ENCODE peak calls at places on chromosomes 6 and 20, in four cellular contexts. K, H, G and J are unnamed samples.

GRCh38 chr6:166420351-166420750 is 37.6 kb upstream of the MPC1 start:
- DNase-seq in H (no peak), K (no peak), G (no peak), J (no peak)

GRCh38 chr20:13008761-13009681 is at the start of gene SPTLC3:
- DNase-seq in H (no peak), K (peak), G (peak), J (peak)

GRCh38 chr20:32150291-32150848 is 40.9 kb downstream of the TM9SF4 start:
- DNase-seq in H (no peak), K (no peak), G (no peak), J (no peak)

GRCh38 chr6:37489697-37490336 is 9.9 kb downstream of the CCDC167 start:
- DNase-seq in G (peak), H (peak), K (no peak), J (no peak)

GRCh38 chr6:41692735-41693134 is 42.7 kb downstream of the TFEB start:
- DNase-seq in H (no peak), K (no peak), G (no peak), J (no peak)

GRCh38 chr20:4064118-4064962 is 49.0 kb upstream of the RNF24 start:
- DNase-seq in H (no peak), K (peak), G (peak), J (no peak)

GRCh38 chr20:39669659-39670058 is 707.5 kb downstream of the DHX35 start:
- DNase-seq in G (no peak), H (no peak), K (no peak), J (no peak)

GRCh38 chr6:31794866-31795615 is 511 bp downstream of the VARS1 start:
- DNase-seq in H (no peak), K (no peak), G (peak), J (no peak)

GRCh38 chr20:44728835-44729342 is 13.7 kb downstream of the CCN5 start:
- DNase-seq in G (no peak), H (no peak), K (peak), J (no peak)

GRCh38 chr20:36720510-36720909 is 25.4 kb downstream of the NDRG3 start:
- DNase-seq in G (no peak), K (no peak), H (no peak), J (no peak)

GRCh38 chr20:59273699-59274380 is 26.6 kb upstream of the EDN3 start:
- DNase-seq in H (no peak), G (no peak), K (no peak), J (no peak)

GRCh38 chr6:72425003-72425681 is 196.7 kb upstream of the KCNQ5 start:
- DNase-seq in G (no peak), H (no peak), K (no peak), J (no peak)

GRCh38 chr6:167701010-167701409 is 125.7 kb upstream of the AFDN start:
- DNase-seq in G (no peak), H (no peak), K (no peak), J (no peak)

DNA sequence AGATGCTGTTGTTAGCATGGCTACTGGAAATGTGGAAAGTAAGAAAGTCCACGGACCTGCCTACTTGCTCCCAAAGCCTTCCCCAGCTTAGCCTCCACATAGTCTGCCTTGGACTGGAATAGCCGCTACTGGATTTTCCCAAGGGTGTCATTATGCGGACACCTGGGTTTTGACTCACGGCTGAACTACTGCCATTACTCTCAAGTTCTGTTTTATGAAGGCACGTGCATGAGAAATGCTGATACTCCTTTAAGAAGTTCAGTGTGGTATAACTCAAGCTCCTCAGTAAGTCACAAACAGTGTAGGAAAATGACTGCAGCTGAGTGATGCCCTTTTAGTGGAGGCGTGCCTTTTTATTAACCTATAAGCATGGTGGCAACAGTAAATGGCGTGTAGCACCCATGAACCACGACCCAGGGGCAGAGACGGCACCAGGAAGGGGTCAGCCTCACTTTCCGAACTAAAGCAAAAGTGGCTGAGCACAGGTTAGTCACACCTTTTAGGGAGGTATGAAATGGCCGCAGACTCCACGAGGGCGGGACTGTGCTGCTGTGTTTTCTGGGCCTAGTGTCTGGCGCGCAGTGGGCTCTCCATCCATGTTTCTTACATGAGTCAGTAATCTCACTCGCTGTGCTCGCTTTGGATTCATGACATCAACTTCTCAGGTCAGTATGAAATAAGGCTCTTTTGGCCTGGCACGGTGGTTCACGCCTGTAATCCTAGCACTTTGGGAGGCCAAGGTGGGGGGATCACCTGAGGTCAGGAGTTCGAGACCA is 23.9 kb downstream of the PSMG4 start:
- DNase-seq in G (no peak), H (no peak), K (no peak), J (no peak)
- H3K4me3 ChIP-seq in G (no peak), H (no peak), K (no peak), J (no peak)

GRCh38 chr6:53824714-53825113 is 29.9 kb downstream of the LRRC1 start:
- DNase-seq in G (no peak), K (no peak), H (no peak), J (no peak)

GRCh38 chr6:53822355-53823115 is 27.7 kb downstream of the LRRC1 start:
- DNase-seq in H (no peak), K (no peak), G (no peak), J (no peak)

GRCh38 chr6:53828215-53828614 is 33.4 kb downstream of the LRRC1 start:
- DNase-seq in G (no peak), H (no peak), K (no peak), J (no peak)

GRCh38 chr6:53827485-53827884 is 32.7 kb downstream of the LRRC1 start:
- DNase-seq in H (no peak), K (no peak), G (no peak), J (no peak)

GRCh38 chr6:53825514-53826321 is 30.9 kb downstream of the LRRC1 start:
- DNase-seq in G (no peak), H (no peak), K (no peak), J (no peak)
- H3K4me3 ChIP-seq in G (no peak), H (no peak), K (no peak), J (no peak)

GRCh38 chr6:4940416-4940815 is 63.4 kb downstream of the RPP40 start:
- DNase-seq in G (no peak), K (no peak), H (no peak), J (no peak)
- H3K4me3 ChIP-seq in G (no peak), K (no peak), H (no peak), J (no peak)

DNA sequence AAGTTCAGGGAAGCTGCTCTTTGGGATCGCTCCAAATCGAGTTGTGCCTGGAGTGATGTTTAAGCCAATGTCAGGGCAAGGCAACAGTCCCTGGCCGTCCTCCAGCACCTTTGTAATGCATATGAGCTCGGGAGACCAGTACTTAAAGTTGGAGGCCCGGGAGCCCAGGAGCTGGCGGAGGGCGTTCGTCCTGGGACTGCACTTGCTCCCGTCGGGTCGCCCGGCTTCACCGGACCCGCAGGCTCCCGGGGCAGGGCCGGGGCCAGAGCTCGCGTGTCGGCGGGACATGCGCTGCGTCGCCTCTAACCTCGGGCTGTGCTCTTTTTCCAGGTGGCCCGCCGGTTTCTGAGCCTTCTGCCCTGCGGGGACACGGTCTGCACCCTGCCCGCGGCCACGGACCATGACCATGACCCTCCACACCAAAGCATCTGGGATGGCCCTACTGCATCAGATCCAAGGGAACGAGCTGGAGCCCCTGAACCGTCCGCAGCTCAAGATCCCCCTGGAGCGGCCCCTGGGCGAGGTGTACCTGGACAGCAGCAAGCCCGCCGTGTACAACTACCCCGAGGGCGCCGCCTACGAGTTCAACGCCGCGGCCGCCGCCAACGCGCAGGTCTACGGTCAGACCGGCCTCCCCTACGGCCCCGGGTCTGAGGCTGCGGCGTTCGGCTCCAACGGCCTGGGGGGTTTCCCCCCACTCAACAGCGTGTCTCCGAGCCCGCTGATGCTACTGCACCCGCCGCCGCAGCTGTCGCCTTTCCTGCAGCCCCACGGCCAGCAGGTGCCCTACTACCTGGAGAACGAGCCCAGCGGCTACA is at the start of gene ESR1:
- DNase-seq in G (peak), H (no peak), K (peak), J (no peak)
- H3K4me3 ChIP-seq in G (no peak), H (no peak), K (peak), J (no peak)